ENCODE peak calls at places on chromosomes 5 and 9, in six cellular contexts. O is CD4-positive, alpha-beta T cell; T is BJ; U is dorsolateral prefrontal cortex; G is OCI-LY7; R is colonic mucosa. Z is an unnamed sample.

GRCh38 chr5:74056789-74057164 is 430.8 kb downstream of the ARHGEF28 start:
- DNase-seq in G (peak), U (no peak), T (no peak), R (peak), O (no peak), Z (no peak)

GRCh38 chr5:79689541-79690466 is at the start of gene CMYA5:
- DNase-seq in U (no peak), R (peak), O (no peak), T (no peak), G (no peak), Z (peak)

GRCh38 chr5:137648361-137648760 is 87.5 kb downstream of the KLHL3 start:
- DNase-seq in R (no peak), O (no peak), G (no peak), T (no peak), U (no peak), Z (no peak)

GRCh38 chr9:129750010-129750409 is 2.8 kb downstream of the PTGES start:
- DNase-seq in R (no peak), T (peak), G (no peak), O (no peak), U (no peak), Z (no peak)

GRCh38 chr5:124906339-124907097 is 160.1 kb upstream of the ZNF608 start:
- DNase-seq in R (peak), T (peak), O (no peak), G (peak), U (no peak), Z (peak)

GRCh38 chr9:135035781-135036760 is 51.4 kb upstream of the OLFM1 start:
- DNase-seq in T (no peak), O (no peak), R (no peak), U (peak), G (no peak), Z (no peak)

GRCh38 chr9:77427256-77427927 is 220.7 kb downstream of the GNA14 start:
- DNase-seq in U (no peak), T (no peak), R (no peak), G (no peak), O (no peak), Z (no peak)

GRCh38 chr9:129121483-129121882 is 10.3 kb downstream of the PTPA start:
- DNase-seq in G (no peak), R (no peak), U (no peak), T (no peak), O (no peak), Z (no peak)

GRCh38 chr9:95570150-95570549 is 53.4 kb upstream of the PTCH1 start:
- DNase-seq in U (no peak), T (peak), O (no peak), R (no peak), G (no peak), Z (peak)

GRCh38 chr5:140571105-140571504 is 6.5 kb downstream of the SLC35A4 start:
- DNase-seq in U (no peak), R (no peak), G (no peak), O (no peak), T (no peak), Z (no peak)

GRCh38 chr9:94108584-94108983 is 24.3 kb downstream of the PTPDC1 start:
- DNase-seq in U (no peak), R (no peak), T (no peak), O (no peak), G (no peak), Z (peak)

GRCh38 chr5:170184007-170184687 is 48.6 kb upstream of the C5orf58 start:
- DNase-seq in G (peak), R (peak), O (peak), T (no peak), U (peak), Z (peak)

GRCh38 chr5:137564475-137564961 is 65.4 kb upstream of the SPOCK1 start:
- DNase-seq in U (no peak), R (no peak), G (no peak), T (no peak), O (no peak), Z (no peak)

GRCh38 chr5:42965934-42966333 is 74.2 kb downstream of the ANXA2R start:
- DNase-seq in T (no peak), G (no peak), R (no peak), U (no peak), O (no peak), Z (no peak)

GRCh38 chr5:172364773-172365172 is 81.2 kb upstream of the UBTD2 start:
- DNase-seq in G (no peak), T (no peak), O (no peak), R (no peak), U (peak), Z (no peak)

GRCh38 chr9:137320555-137321384 is 18.7 kb upstream of the NRARP start:
- DNase-seq in O (no peak), G (peak), T (no peak), U (no peak), R (no peak), Z (peak)

GRCh38 chr5:181223729-181224389 is 778 bp downstream of the TRIM41 start:
- DNase-seq in T (no peak), U (no peak), O (no peak), G (peak), R (peak), Z (peak)

GRCh38 chr9:107809859-107810492 is 320.4 kb upstream of the KLF4 start:
- DNase-seq in G (no peak), U (no peak), R (no peak), T (no peak), O (no peak), Z (no peak)

GRCh38 chr9:127921592-127922120 is 4.8 kb upstream of the ST6GALNAC4 start:
- DNase-seq in O (peak), G (peak), R (peak), T (no peak), U (peak), Z (peak)

GRCh38 chr5:68420476-68421344 is 205.2 kb downstream of the PIK3R1 start:
- DNase-seq in R (peak), T (no peak), G (no peak), U (no peak), O (no peak), Z (no peak)

DNA sequence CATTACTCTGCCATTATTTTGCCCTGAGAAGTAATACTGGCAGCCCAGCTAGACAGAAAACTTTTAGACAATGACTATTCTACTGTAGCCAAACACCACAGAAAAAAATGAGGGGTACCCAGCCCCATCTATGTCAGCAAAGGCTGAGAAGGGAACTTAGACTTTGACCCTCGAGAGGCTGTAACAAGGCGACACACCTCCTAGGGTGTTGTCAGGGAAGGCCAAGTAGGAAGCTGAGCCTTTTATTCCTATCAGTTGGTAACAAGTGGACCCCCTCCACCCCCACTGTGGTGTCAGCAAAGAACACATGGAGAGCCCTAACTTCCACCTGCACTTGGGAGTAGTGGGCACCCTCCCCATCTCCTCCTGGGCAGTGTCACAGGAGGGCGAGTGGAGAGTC is 55.5 kb downstream of the SPTLC1 start:
- DNase-seq in T (no peak), R (peak), G (no peak), O (no peak), U (no peak), Z (no peak)
- TF ChIP-seq CTCF in T (no peak), R (no peak), G (no peak), O (no peak), U (no peak), Z (no peak)

GRCh38 chr9:36911037-36911436 is 123.0 kb downstream of the PAX5 start:
- DNase-seq in U (no peak), O (no peak), G (no peak), T (no peak), R (no peak), Z (no peak)

GRCh38 chr9:36912620-36913019 is 121.4 kb downstream of the PAX5 start:
- DNase-seq in R (no peak), G (no peak), U (no peak), O (no peak), T (no peak), Z (no peak)

GRCh38 chr9:36913393-36914211 is 120.5 kb downstream of the PAX5 start:
- DNase-seq in T (no peak), R (no peak), G (no peak), O (no peak), U (no peak), Z (no peak)

GRCh38 chr9:36911601-36912412 is 122.3 kb downstream of the PAX5 start:
- DNase-seq in T (no peak), O (no peak), U (no peak), R (no peak), G (no peak), Z (no peak)

GRCh38 chr9:36914212-36914577 is 119.9 kb downstream of the PAX5 start:
- DNase-seq in T (no peak), G (no peak), O (no peak), R (no peak), U (no peak), Z (no peak)
- TF ChIP-seq CTCF in T (no peak), G (no peak), O (no peak), R (no peak), U (no peak), Z (no peak)

GRCh38 chr5:10366310-10367297 is 13.1 kb downstream of the MARCHF6 start:
- DNase-seq in U (no peak), G (no peak), T (no peak), R (no peak), O (no peak), Z (no peak)

GRCh38 chr5:10365800-10366199 is 12.3 kb downstream of the MARCHF6 start:
- DNase-seq in G (no peak), R (no peak), U (no peak), O (no peak), T (no peak), Z (no peak)

GRCh38 chr5:10364186-10364689 is 10.7 kb downstream of the MARCHF6 start:
- DNase-seq in G (peak), O (no peak), T (no peak), R (no peak), U (no peak), Z (no peak)

GRCh38 chr5:10370931-10371330 is 17.4 kb downstream of the MARCHF6 start:
- DNase-seq in G (no peak), R (no peak), O (no peak), T (no peak), U (no peak), Z (no peak)

GRCh38 chr5:10367586-10367985 is 14.1 kb downstream of the MARCHF6 start:
- DNase-seq in U (no peak), O (no peak), G (no peak), R (no peak), T (no peak), Z (no peak)
- TF ChIP-seq CTCF in U (no peak), O (no peak), G (no peak), R (no peak), T (no peak), Z (no peak)

GRCh38 chr5:60927450-60927849 is 17.4 kb downstream of the ERCC8 start:
- DNase-seq in G (no peak), T (no peak), R (no peak), O (no peak), U (no peak), Z (no peak)

DNA sequence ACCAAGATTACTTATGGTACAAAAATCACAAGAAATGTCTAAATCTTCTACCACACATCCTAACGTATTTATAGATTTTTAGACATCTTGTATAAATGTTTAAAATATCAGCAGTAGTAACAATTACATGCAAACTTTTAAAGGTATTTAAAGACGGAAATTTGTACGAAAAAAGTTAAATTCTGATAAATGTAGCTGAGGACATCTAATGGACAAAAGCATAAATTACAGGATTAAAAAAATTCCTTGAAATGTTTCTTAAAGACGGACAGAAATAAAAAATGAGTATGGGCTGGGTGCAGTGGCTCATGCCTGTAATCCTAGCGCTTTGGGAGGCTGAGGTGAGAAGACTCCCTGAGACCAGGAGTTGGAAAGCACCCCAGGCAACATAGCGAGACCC is 15.8 kb downstream of the ERCC8 start:
- DNase-seq in U (no peak), T (no peak), G (no peak), O (no peak), R (no peak), Z (no peak)
- TF ChIP-seq CTCF in U (no peak), T (peak), G (peak), O (no peak), R (peak), Z (peak)

GRCh38 chr5:72920690-72921089 is 35.2 kb upstream of the FCHO2 start:
- DNase-seq in T (no peak), G (peak), U (no peak), R (no peak), O (no peak), Z (no peak)
- TF ChIP-seq CTCF in T (peak), G (peak), U (no peak), R (peak), O (no peak), Z (no peak)

GRCh38 chr5:164422400-164422799 is 917.0 kb downstream of the MAT2B start:
- DNase-seq in O (no peak), G (no peak), T (no peak), U (no peak), R (no peak), Z (peak)
- TF ChIP-seq CTCF in O (no peak), G (no peak), T (no peak), U (no peak), R (no peak), Z (no peak)

GRCh38 chr9:316382-316965 is 101.8 kb downstream of the DOCK8 start:
- DNase-seq in U (no peak), R (no peak), G (peak), O (no peak), T (no peak), Z (no peak)
- TF ChIP-seq CTCF in U (no peak), R (no peak), G (peak), O (no peak), T (no peak), Z (no peak)